ENCODE peak calls at places on chromosomes 2 and 18, in five cellular contexts. M is occipital lobe, O is GM13976, Z is GM04504, Q is EL. N is an unnamed sample.

GRCh38 chr2:121721926-121722325 is 14.7 kb downstream of the NIFK start:
- DNase-seq in Z (peak), O (no peak), Q (peak), M (no peak), N (no peak)

GRCh38 chr2:26540306-26540705 is 62.4 kb upstream of the OTOF start:
- DNase-seq in M (no peak), Q (no peak), O (no peak), Z (no peak), N (no peak)

GRCh38 chr2:33444961-33445360 is 31.5 kb upstream of the RASGRP3 start:
- DNase-seq in O (no peak), Q (no peak), Z (no peak), M (no peak), N (no peak)

GRCh38 chr2:134917219-134917957 is 1.2 kb upstream of the CCNT2 start:
- DNase-seq in Z (no peak), O (no peak), M (no peak), Q (peak), N (no peak)

GRCh38 chr2:217959723-217960122 is 43.1 kb downstream of the TNS1 start:
- DNase-seq in Z (no peak), O (no peak), Q (no peak), M (no peak), N (no peak)

GRCh38 chr2:99753505-99753904 is 263.7 kb upstream of the REV1 start:
- DNase-seq in O (no peak), Q (no peak), Z (no peak), M (no peak), N (no peak)

GRCh38 chr2:98478861-98479770 is 34.5 kb downstream of the INPP4A start:
- DNase-seq in Q (no peak), O (no peak), Z (no peak), M (no peak), N (no peak)

GRCh38 chr18:75156139-75156750 is 52.7 kb downstream of the PTGR3 start:
- DNase-seq in M (no peak), Q (no peak), O (no peak), Z (no peak), N (no peak)

GRCh38 chr2:111662771-111663470 is 221.1 kb downstream of the ANAPC1 start:
- DNase-seq in Q (peak), O (peak), Z (no peak), M (no peak), N (no peak)

GRCh38 chr2:19886261-19886660 is 15.5 kb downstream of the TTC32 start:
- DNase-seq in O (no peak), Z (no peak), M (no peak), Q (no peak), N (no peak)

GRCh38 chr2:6993230-6993640 is 76.0 kb downstream of the RNF144A start:
- DNase-seq in Z (no peak), M (peak), Q (no peak), O (no peak), N (peak)

GRCh38 chr18:71322201-71322600 is 1033.4 kb downstream of the SOCS6 start:
- DNase-seq in Z (no peak), M (no peak), O (no peak), Q (no peak), N (no peak)

GRCh38 chr2:170550501-170550900 is 164.6 kb upstream of the SP5 start:
- DNase-seq in M (no peak), Z (no peak), Q (no peak), O (no peak), N (no peak)

GRCh38 chr2:110866036-110866435 is 133.7 kb downstream of the ACOXL start:
- DNase-seq in O (no peak), M (no peak), Z (no peak), Q (no peak), N (no peak)

GRCh38 chr18:48922801-48923730 is 27.7 kb downstream of the SMAD7 start:
- DNase-seq in O (no peak), Q (peak), M (no peak), Z (peak), N (no peak)

GRCh38 chr2:98438190-98439133 is 6.2 kb upstream of the INPP4A start:
- DNase-seq in M (no peak), Q (no peak), O (peak), Z (no peak), N (no peak)

GRCh38 chr2:208254871-208255556 is at the start of gene IDH1:
- DNase-seq in Q (peak), Z (peak), O (peak), M (peak), N (peak)

GRCh38 chr2:27051902-27052645 is 606 bp downstream of the AGBL5 start:
- DNase-seq in Q (no peak), O (peak), Z (no peak), M (no peak), N (peak)

GRCh38 chr2:40169430-40169829 is 282.5 kb downstream of the SLC8A1 start:
- DNase-seq in O (no peak), Z (no peak), Q (peak), M (no peak), N (no peak)

N was measured in hypothalamus.